ENCODE peak calls at places on chromosomes 13 and 19, in seven cellular contexts. One of them, this sample, is unnamed.

GRCh38 chr13:74920945-74921725 is 560.8 kb downstream of the TBC1D4 start:
- DNase-seq in lung microvascular endothelial cell: peak; percentile 50
- DNase-seq in HT-29: peak; percentile 78
- DNase-seq in neuronal stem cell: no peak
- DNase-seq in T-helper 22 cell: no peak
- DNase-seq in COR-L47: no peak
- DNase-seq in T-helper 17 cell: no peak
- DNase-seq in this sample: no peak

GRCh38 chr13:39510296-39510695 is 92.7 kb downstream of the LHFPL6 start:
- DNase-seq in lung microvascular endothelial cell: no peak
- DNase-seq in HT-29: no peak
- DNase-seq in neuronal stem cell: no peak
- DNase-seq in T-helper 22 cell: no peak
- DNase-seq in COR-L47: peak; percentile 93
- DNase-seq in T-helper 17 cell: no peak
- DNase-seq in this sample: no peak

GRCh38 chr19:48728882-48729645 is 9.5 kb upstream of the MAMSTR start:
- DNase-seq in lung microvascular endothelial cell: no peak
- DNase-seq in HT-29: no peak
- DNase-seq in neuronal stem cell: no peak
- DNase-seq in T-helper 22 cell: no peak
- DNase-seq in COR-L47: no peak
- DNase-seq in T-helper 17 cell: no peak
- DNase-seq in this sample: no peak

GRCh38 chr19:1168877-1169791 is 4.9 kb downstream of the SBNO2 start:
- DNase-seq in lung microvascular endothelial cell: peak; percentile 66
- DNase-seq in HT-29: no peak
- DNase-seq in neuronal stem cell: no peak
- DNase-seq in T-helper 22 cell: no peak
- DNase-seq in COR-L47: no peak
- DNase-seq in T-helper 17 cell: no peak
- DNase-seq in this sample: peak; percentile 64

GRCh38 chr19:4877753-4878490 is 10.5 kb upstream of the PLIN3 start:
- DNase-seq in lung microvascular endothelial cell: no peak
- DNase-seq in HT-29: no peak
- DNase-seq in neuronal stem cell: no peak
- DNase-seq in T-helper 22 cell: no peak
- DNase-seq in COR-L47: no peak
- DNase-seq in T-helper 17 cell: no peak
- DNase-seq in this sample: no peak

GRCh38 chr13:113584870-113585671 is 518 bp downstream of the TFDP1 start:
- DNase-seq in lung microvascular endothelial cell: no peak
- DNase-seq in HT-29: peak; percentile 34
- DNase-seq in neuronal stem cell: no peak
- DNase-seq in T-helper 22 cell: no peak
- DNase-seq in COR-L47: peak; percentile 18
- DNase-seq in T-helper 17 cell: peak; percentile 7
- DNase-seq in this sample: no peak

GRCh38 chr13:24866488-24866887 is 102.5 kb downstream of the RNF17 start:
- DNase-seq in lung microvascular endothelial cell: no peak
- DNase-seq in HT-29: no peak
- DNase-seq in neuronal stem cell: no peak
- DNase-seq in T-helper 22 cell: no peak
- DNase-seq in COR-L47: no peak
- DNase-seq in T-helper 17 cell: no peak
- DNase-seq in this sample: no peak

GRCh38 chr13:110915874-110916670 is 1.2 kb upstream of the ANKRD10 start:
- DNase-seq in lung microvascular endothelial cell: peak; percentile 18
- DNase-seq in HT-29: no peak
- DNase-seq in neuronal stem cell: no peak
- DNase-seq in T-helper 22 cell: no peak
- DNase-seq in COR-L47: no peak
- DNase-seq in T-helper 17 cell: no peak
- DNase-seq in this sample: no peak

GRCh38 chr13:95624020-95624419 is 20.5 kb downstream of the DZIP1 start:
- DNase-seq in lung microvascular endothelial cell: peak; percentile 70
- DNase-seq in HT-29: peak; percentile 71
- DNase-seq in neuronal stem cell: peak; percentile 51
- DNase-seq in T-helper 22 cell: no peak
- DNase-seq in COR-L47: peak; percentile 19
- DNase-seq in T-helper 17 cell: no peak
- DNase-seq in this sample: peak; percentile 16

GRCh38 chr13:57630661-57631606 is 610 bp upstream of the PCDH17 start:
- DNase-seq in lung microvascular endothelial cell: peak; percentile 43
- DNase-seq in HT-29: no peak
- DNase-seq in neuronal stem cell: no peak
- DNase-seq in T-helper 22 cell: no peak
- DNase-seq in COR-L47: peak; percentile 50
- DNase-seq in T-helper 17 cell: no peak
- DNase-seq in this sample: no peak

GRCh38 chr13:44267966-44268365 is 105.7 kb upstream of the SERP2 start:
- DNase-seq in lung microvascular endothelial cell: no peak
- DNase-seq in HT-29: no peak
- DNase-seq in neuronal stem cell: no peak
- DNase-seq in T-helper 22 cell: no peak
- DNase-seq in COR-L47: no peak
- DNase-seq in T-helper 17 cell: no peak
- DNase-seq in this sample: no peak

GRCh38 chr19:37896142-37896541 is 10.3 kb downstream of the WDR87 start:
- DNase-seq in lung microvascular endothelial cell: no peak
- DNase-seq in HT-29: no peak
- DNase-seq in neuronal stem cell: no peak
- DNase-seq in T-helper 22 cell: no peak
- DNase-seq in COR-L47: no peak
- DNase-seq in T-helper 17 cell: no peak
- DNase-seq in this sample: no peak

GRCh38 chr13:20997301-20998061 is 63.9 kb downstream of the LATS2 start:
- DNase-seq in lung microvascular endothelial cell: peak; percentile 80
- DNase-seq in HT-29: no peak
- DNase-seq in neuronal stem cell: no peak
- DNase-seq in T-helper 22 cell: no peak
- DNase-seq in COR-L47: no peak
- DNase-seq in T-helper 17 cell: no peak
- DNase-seq in this sample: no peak

GRCh38 chr13:74067818-74068217 is 66.4 kb downstream of the KLF12 start:
- DNase-seq in lung microvascular endothelial cell: no peak
- DNase-seq in HT-29: no peak
- DNase-seq in neuronal stem cell: no peak
- DNase-seq in T-helper 22 cell: no peak
- DNase-seq in COR-L47: no peak
- DNase-seq in T-helper 17 cell: no peak
- DNase-seq in this sample: no peak

GRCh38 chr13:52084971-52085370 is 43.9 kb downstream of the NEK5 start:
- DNase-seq in lung microvascular endothelial cell: no peak
- DNase-seq in HT-29: no peak
- DNase-seq in neuronal stem cell: no peak
- DNase-seq in T-helper 22 cell: no peak
- DNase-seq in COR-L47: no peak
- DNase-seq in T-helper 17 cell: no peak
- DNase-seq in this sample: no peak

GRCh38 chr13:44230736-44231135 is 142.9 kb upstream of the SERP2 start:
- DNase-seq in lung microvascular endothelial cell: peak; percentile 58
- DNase-seq in HT-29: no peak
- DNase-seq in neuronal stem cell: no peak
- DNase-seq in T-helper 22 cell: no peak
- DNase-seq in COR-L47: no peak
- DNase-seq in T-helper 17 cell: no peak
- DNase-seq in this sample: no peak

GRCh38 chr19:50204811-50205675 is 1.6 kb downstream of the MYH14 start:
- DNase-seq in lung microvascular endothelial cell: no peak
- DNase-seq in HT-29: peak; percentile 99
- DNase-seq in neuronal stem cell: peak; percentile 72
- DNase-seq in T-helper 22 cell: no peak
- DNase-seq in COR-L47: no peak
- DNase-seq in T-helper 17 cell: no peak
- DNase-seq in this sample: no peak

GRCh38 chr13:109151255-109151654 is 521.8 kb downstream of the MYO16 start:
- DNase-seq in lung microvascular endothelial cell: no peak
- DNase-seq in HT-29: no peak
- DNase-seq in neuronal stem cell: no peak
- DNase-seq in T-helper 22 cell: no peak
- DNase-seq in COR-L47: no peak
- DNase-seq in T-helper 17 cell: no peak
- DNase-seq in this sample: no peak

GRCh38 chr19:33705860-33706259 is 84.1 kb downstream of the CHST8 start:
- DNase-seq in lung microvascular endothelial cell: no peak
- DNase-seq in HT-29: no peak
- DNase-seq in neuronal stem cell: no peak
- DNase-seq in T-helper 22 cell: no peak
- DNase-seq in COR-L47: no peak
- DNase-seq in T-helper 17 cell: no peak
- DNase-seq in this sample: no peak

GRCh38 chr13:30334663-30335386 is 27.5 kb upstream of the KATNAL1 start:
- DNase-seq in lung microvascular endothelial cell: peak; percentile 50
- DNase-seq in HT-29: peak; percentile 70
- DNase-seq in neuronal stem cell: peak; percentile 54
- DNase-seq in T-helper 22 cell: no peak
- DNase-seq in COR-L47: no peak
- DNase-seq in T-helper 17 cell: no peak
- DNase-seq in this sample: no peak

GRCh38 chr19:55147408-55148251 is 1.4 kb downstream of the TNNT1 start:
- DNase-seq in lung microvascular endothelial cell: no peak
- DNase-seq in HT-29: no peak
- DNase-seq in neuronal stem cell: no peak
- DNase-seq in T-helper 22 cell: no peak
- DNase-seq in COR-L47: no peak
- DNase-seq in T-helper 17 cell: no peak
- DNase-seq in this sample: no peak

GRCh38 chr19:5093953-5094718 is 125.2 kb downstream of the KDM4B start:
- DNase-seq in lung microvascular endothelial cell: no peak
- DNase-seq in HT-29: no peak
- DNase-seq in neuronal stem cell: no peak
- DNase-seq in T-helper 22 cell: no peak
- DNase-seq in COR-L47: no peak
- DNase-seq in T-helper 17 cell: no peak
- DNase-seq in this sample: no peak

GRCh38 chr19:48591021-48591420 is 15.5 kb upstream of the SPACA4 start:
- DNase-seq in lung microvascular endothelial cell: peak; percentile 16
- DNase-seq in HT-29: peak; percentile 38
- DNase-seq in neuronal stem cell: no peak
- DNase-seq in T-helper 22 cell: no peak
- DNase-seq in COR-L47: no peak
- DNase-seq in T-helper 17 cell: no peak
- DNase-seq in this sample: no peak

GRCh38 chr13:62185631-62186256 is 770.1 kb upstream of the PCDH20 start:
- DNase-seq in lung microvascular endothelial cell: no peak
- DNase-seq in HT-29: no peak
- DNase-seq in neuronal stem cell: peak; percentile 2
- DNase-seq in T-helper 22 cell: no peak
- DNase-seq in COR-L47: no peak
- DNase-seq in T-helper 17 cell: no peak
- DNase-seq in this sample: no peak

GRCh38 chr13:42041684-42042035 is 6.8 kb upstream of the DGKH start:
- DNase-seq in lung microvascular endothelial cell: peak; percentile 77
- DNase-seq in HT-29: peak; percentile 89
- DNase-seq in neuronal stem cell: peak; percentile 29
- DNase-seq in T-helper 22 cell: no peak
- DNase-seq in COR-L47: peak; percentile 24
- DNase-seq in T-helper 17 cell: no peak
- DNase-seq in this sample: peak; percentile 51

GRCh38 chr19:48750351-48750750 is 2.1 kb downstream of the FUT1 start:
- DNase-seq in lung microvascular endothelial cell: no peak
- DNase-seq in HT-29: no peak
- DNase-seq in neuronal stem cell: no peak
- DNase-seq in T-helper 22 cell: no peak
- DNase-seq in COR-L47: no peak
- DNase-seq in T-helper 17 cell: no peak
- DNase-seq in this sample: no peak

GRCh38 chr13:40272776-40273139 is 393.7 kb downstream of the FOXO1 start:
- DNase-seq in lung microvascular endothelial cell: no peak
- DNase-seq in HT-29: no peak
- DNase-seq in neuronal stem cell: no peak
- DNase-seq in T-helper 22 cell: no peak
- DNase-seq in COR-L47: no peak
- DNase-seq in T-helper 17 cell: no peak
- DNase-seq in this sample: peak; percentile 46

GRCh38 chr13:83281666-83282065 is 600.6 kb downstream of the SLITRK1 start:
- DNase-seq in lung microvascular endothelial cell: no peak
- DNase-seq in HT-29: no peak
- DNase-seq in neuronal stem cell: no peak
- DNase-seq in T-helper 22 cell: no peak
- DNase-seq in COR-L47: no peak
- DNase-seq in T-helper 17 cell: no peak
- DNase-seq in this sample: no peak

GRCh38 chr13:110306960-110307696 is at the start of the genes COL4A1 and COL4A2:
- DNase-seq in lung microvascular endothelial cell: peak; percentile 76
- DNase-seq in HT-29: no peak
- DNase-seq in neuronal stem cell: peak; percentile 77
- DNase-seq in T-helper 22 cell: no peak
- DNase-seq in COR-L47: peak; percentile 62
- DNase-seq in T-helper 17 cell: no peak
- DNase-seq in this sample: peak; percentile 86

This sample was measured in uterus.